ENCODE peak calls at places on chromosomes 11 and 22, in nine cellular contexts. X is omental fat pad, Q is T-cell, J is Panc1, U is NCI-H2081, D is mesothelial cell of epicardium, P is pons, I is NAMALWA, B is HuH-7. R is an unnamed sample.

GRCh38 chr11:56885182-56885581 is 103.5 kb upstream of the OR5AK2 start:
- DNase-seq in P (peak), X (no peak), U (no peak), J (no peak), Q (no peak), B (peak), D (no peak), I (no peak), R (peak)

GRCh38 chr11:45079943-45080719 is 66.3 kb upstream of the PRDM11 start:
- DNase-seq in B (no peak), U (no peak), J (no peak), I (peak), X (no peak), Q (peak), P (peak), D (no peak), R (peak)

GRCh38 chr11:8382436-8383053 is 118.9 kb upstream of the LMO1 start:
- DNase-seq in Q (no peak), X (no peak), J (no peak), U (no peak), D (no peak), I (no peak), B (no peak), P (no peak), R (no peak)

GRCh38 chr11:102085864-102086551 is 24.2 kb upstream of the YAP1 start:
- DNase-seq in Q (no peak), B (no peak), U (no peak), I (no peak), D (no peak), P (no peak), J (peak), X (no peak), R (no peak)

GRCh38 chr22:22761606-22761962 is 117.2 kb downstream of the GGTLC2 start:
- DNase-seq in X (no peak), J (no peak), P (no peak), B (no peak), I (no peak), U (no peak), Q (no peak), D (no peak), R (no peak)

GRCh38 chr11:24312464-24313238 is 184.2 kb upstream of the LUZP2 start:
- DNase-seq in Q (no peak), B (no peak), X (no peak), U (no peak), P (no peak), I (no peak), J (no peak), D (no peak), R (no peak)

GRCh38 chr11:8285228-8285627 is 21.6 kb upstream of the LMO1 start:
- DNase-seq in B (no peak), J (no peak), Q (no peak), X (no peak), P (no peak), D (no peak), U (no peak), I (no peak), R (no peak)

GRCh38 chr11:101487775-101488174 is 96.0 kb downstream of the TRPC6 start:
- DNase-seq in B (no peak), X (no peak), I (no peak), Q (no peak), D (no peak), P (no peak), J (no peak), U (no peak), R (no peak)

GRCh38 chr11:110467556-110467955 is 37.8 kb downstream of the FDX1 start:
- DNase-seq in P (no peak), I (no peak), J (no peak), Q (no peak), X (no peak), B (no peak), D (no peak), U (peak), R (no peak)

GRCh38 chr11:75204012-75204674 is 36.4 kb upstream of the TPBGL start:
- DNase-seq in U (no peak), J (no peak), B (peak), P (no peak), D (no peak), X (no peak), Q (no peak), I (no peak), R (no peak)

GRCh38 chr11:2137202-2138071 is 1.8 kb downstream of the IGF2 start:
- DNase-seq in B (peak), P (no peak), D (peak), I (no peak), J (peak), U (no peak), Q (no peak), X (no peak), R (no peak)

GRCh38 chr11:44592125-44592643 is 26.7 kb downstream of the CD82 start:
- DNase-seq in U (no peak), B (no peak), Q (no peak), X (peak), I (no peak), P (no peak), J (no peak), D (no peak), R (no peak)

GRCh38 chr11:92596596-92597317 is 372.1 kb downstream of the FAT3 start:
- DNase-seq in D (no peak), U (no peak), B (no peak), I (no peak), X (no peak), Q (no peak), J (no peak), P (no peak), R (no peak)

GRCh38 chr11:35526370-35526792 is 965 bp upstream of the PAMR1 start:
- DNase-seq in U (no peak), P (peak), Q (no peak), D (no peak), B (no peak), X (no peak), J (peak), I (no peak), R (peak)

GRCh38 chr11:64448599-64449380 is 89.8 kb downstream of the RPS6KA4 start:
- DNase-seq in D (peak), X (peak), J (peak), P (peak), I (peak), U (peak), Q (peak), B (peak), R (peak)

GRCh38 chr11:78150754-78151153 is 11.3 kb upstream of the ALG8 start:
- DNase-seq in D (no peak), P (no peak), X (no peak), I (no peak), B (no peak), Q (no peak), J (no peak), U (no peak), R (no peak)

GRCh38 chr11:789951-790350 is at the start of gene CEND1:
- DNase-seq in P (peak), B (no peak), U (peak), D (no peak), Q (no peak), X (no peak), I (no peak), J (no peak), R (peak)

GRCh38 chr11:19344661-19345518 is 104.1 kb upstream of the E2F8 start:
- DNase-seq in X (no peak), J (no peak), Q (no peak), B (peak), I (no peak), P (peak), U (peak), D (no peak), R (peak)

GRCh38 chr22:47168900-47169800 is 406.7 kb downstream of the TBC1D22A start:
- DNase-seq in B (peak), J (no peak), Q (no peak), X (peak), P (peak), D (peak), U (no peak), I (no peak), R (no peak)

GRCh38 chr11:65589444-65590239 is 6.0 kb downstream of the KCNK7 start:
- DNase-seq in I (peak), X (no peak), B (no peak), U (no peak), P (no peak), D (no peak), J (no peak), Q (no peak), R (no peak)

GRCh38 chr11:11237433-11237832 is 115.6 kb downstream of the CSNK2A3 start:
- DNase-seq in Q (no peak), B (no peak), X (no peak), P (no peak), U (no peak), J (no peak), I (no peak), D (no peak), R (no peak)

GRCh38 chr11:35518766-35519165 is 6.7 kb downstream of the PAMR1 start:
- DNase-seq in P (no peak), U (no peak), D (no peak), I (no peak), B (no peak), Q (no peak), J (no peak), X (no peak), R (no peak)

GRCh38 chr11:110858556-110858921 is 146.3 kb upstream of the ARHGAP20 start:
- DNase-seq in D (no peak), I (no peak), B (no peak), U (no peak), X (peak), J (no peak), P (no peak), Q (no peak), R (no peak)

R was measured in midbrain.